ENCODE peak calls at places on chromosome 20, in eight cellular contexts. Y is NCI-H1105; D is activated CD4-positive, alpha-beta T cell treated with anti-CD3 and anti-CD28 coated beads for 48 hours; P is breast epithelium; C is brain microvascular endothelial cell; W is psoas muscle; K is stimulated activated CD4-positive, alpha-beta T cell treated with anti-CD3 and anti-CD28 coated beads, Interleukin-1b, Interleukin-23, amount 100 ng/mL, for 24 hours; U is A549. L is an unnamed sample.

GRCh38 chr20:41733151-41733550 is 115.0 kb upstream of the CHD6 start:
- DNase-seq in Y (no peak), K (no peak), U (no peak), W (no peak), C (no peak), D (no peak), P (no peak), L (no peak)

GRCh38 chr20:37932074-37932473 is 29.1 kb downstream of the VSTM2L start:
- DNase-seq in P (no peak), D (no peak), C (no peak), U (no peak), Y (no peak), K (no peak), W (no peak), L (no peak)

GRCh38 chr20:32006053-32006452 is 4.2 kb upstream of the CCM2L start:
- DNase-seq in K (no peak), C (no peak), D (no peak), W (no peak), U (no peak), P (no peak), Y (no peak), L (no peak)

GRCh38 chr20:6525447-6526303 is 241.8 kb upstream of the BMP2 start:
- DNase-seq in K (no peak), U (no peak), W (no peak), Y (no peak), D (no peak), P (no peak), C (peak), L (no peak)

GRCh38 chr20:11170025-11170424 is 496.2 kb upstream of the JAG1 start:
- DNase-seq in C (no peak), D (no peak), P (no peak), U (no peak), K (no peak), Y (no peak), W (no peak), L (no peak)

GRCh38 chr20:45358282-45359068 is 4.5 kb upstream of the SYS1 start:
- DNase-seq in Y (no peak), U (no peak), K (no peak), C (peak), W (peak), P (peak), D (no peak), L (no peak)

GRCh38 chr20:17822039-17822438 is 122.3 kb downstream of the BANF2 start:
- DNase-seq in U (peak), P (no peak), K (no peak), Y (no peak), D (no peak), C (peak), W (no peak), L (no peak)

GRCh38 chr20:51385941-51386530 is 156.5 kb downstream of the NFATC2 start:
- DNase-seq in Y (no peak), U (peak), K (no peak), C (peak), P (no peak), D (peak), W (no peak), L (no peak)

GRCh38 chr20:9270831-9271230 is 201.9 kb downstream of the PLCB4 start:
- DNase-seq in W (no peak), P (no peak), U (peak), D (no peak), K (no peak), C (peak), Y (no peak), L (no peak)

GRCh38 chr20:36519944-36520343 is 21.4 kb upstream of the MYL9 start:
- DNase-seq in P (no peak), D (no peak), C (no peak), U (no peak), K (no peak), Y (no peak), W (no peak), L (no peak)

GRCh38 chr20:19978511-19979210 is 38.5 kb upstream of the NAA20 start:
- DNase-seq in C (no peak), W (peak), D (no peak), Y (no peak), U (no peak), P (no peak), K (no peak), L (no peak)

GRCh38 chr20:22402550-22402949 is 181.8 kb downstream of the FOXA2 start:
- DNase-seq in K (no peak), Y (no peak), W (no peak), U (no peak), C (no peak), P (no peak), D (no peak), L (peak)

GRCh38 chr20:5065489-5066383 is 54.0 kb downstream of the PCNA start:
- DNase-seq in U (peak), D (peak), Y (no peak), K (no peak), C (peak), W (peak), P (no peak), L (no peak)

GRCh38 chr20:33658929-33659328 is 3.2 kb upstream of the C20orf144 start:
- DNase-seq in D (no peak), W (no peak), C (no peak), Y (no peak), P (no peak), U (no peak), K (no peak), L (no peak)

GRCh38 chr20:13458860-13459451 is 179.8 kb downstream of the TASP1 start:
- DNase-seq in C (peak), K (no peak), U (peak), D (peak), Y (peak), W (no peak), P (no peak), L (no peak)

GRCh38 chr20:46523696-46524328 is 10.5 kb upstream of the ZNF334 start:
- DNase-seq in Y (no peak), K (no peak), U (no peak), C (no peak), D (peak), W (no peak), P (no peak), L (no peak)

GRCh38 chr20:51650685-51651134 is 108.2 kb upstream of the NFATC2 start:
- DNase-seq in C (peak), D (no peak), Y (no peak), U (no peak), K (no peak), P (no peak), W (no peak), L (no peak)

GRCh38 chr20:11274137-11274536 is 600.3 kb upstream of the JAG1 start:
- DNase-seq in Y (peak), W (no peak), D (no peak), U (peak), C (peak), P (no peak), K (no peak), L (peak)

GRCh38 chr20:12598894-12599293 is 409.9 kb upstream of the SPTLC3 start:
- DNase-seq in C (no peak), K (no peak), U (no peak), Y (peak), D (no peak), W (no peak), P (no peak), L (no peak)

L was measured in NCI-H1417 treated with DMSO at 0.1 percent for 48 hours.